ENCODE peak calls at places on chromosomes 16 and 17, in nine cellular contexts. A is HCT116, Z is PC-3, K is PC-9, N is hepatocyte, T is SK-N-SH, Q is OCI-LY7, F is GM23248, D is MM.1S. S is an unnamed sample.

GRCh38 chr17:55735784-55736405 is 13.2 kb upstream of the TMEM100 start:
- DNase-seq in A (peak; percentile 49), Z (peak; percentile 66), K (peak; percentile 8), N (peak; percentile 78), T (peak; percentile 52), Q (peak; percentile 65), F (peak; percentile 82), D (peak; percentile 57), S (peak; percentile 79)

GRCh38 chr16:57556941-57557541 is 14.6 kb downstream of the ADGRG5 start:
- DNase-seq in A (no peak), Z (no peak), K (no peak), N (no peak), T (no peak), Q (no peak), F (no peak), D (no peak), S (no peak)

GRCh38 chr16:28879841-28880588 is 1.7 kb downstream of the ATP2A1 start:
- DNase-seq in A (peak; percentile 61), Z (peak; percentile 82), K (peak; percentile 84), N (peak; percentile 95), T (peak; percentile 99), Q (peak; percentile 93), F (peak; percentile 94), D (peak; percentile 88), S (peak; percentile 96)

GRCh38 chr16:4936181-4936990 is 562 bp downstream of the PPL start:
- DNase-seq in A (no peak), Z (peak; percentile 25), K (peak; percentile 82), N (peak; percentile 88), T (peak; percentile 75), Q (no peak), F (peak; percentile 44), D (no peak), S (no peak)

GRCh38 chr16:69861276-69862030 is 89.7 kb upstream of the CLEC18A start:
- DNase-seq in A (no peak), Z (no peak), K (no peak), N (peak; percentile 57), T (no peak), Q (no peak), F (peak; percentile 68), D (no peak), S (no peak)

GRCh38 chr16:10338426-10338825 is 47.4 kb upstream of the ATF7IP2 start:
- DNase-seq in A (no peak), Z (no peak), K (no peak), N (peak; percentile 38), T (peak; percentile 46), Q (no peak), F (no peak), D (no peak), S (peak; percentile 88)

GRCh38 chr17:38575781-38576180 is 30.0 kb downstream of the SRCIN1 start:
- DNase-seq in A (no peak), Z (no peak), K (no peak), N (no peak), T (no peak), Q (no peak), F (peak; percentile 49), D (no peak), S (no peak)

GRCh38 chr17:3003401-3004149 is 59.8 kb downstream of the OR1D5 start:
- DNase-seq in A (no peak), Z (no peak), K (no peak), N (no peak), T (no peak), Q (peak; percentile 93), F (no peak), D (no peak), S (peak; percentile 95)

GRCh38 chr17:72219136-72219823 is 98.5 kb downstream of the SOX9 start:
- DNase-seq in A (no peak), Z (no peak), K (no peak), N (peak; percentile 36), T (peak; percentile 67), Q (no peak), F (peak; percentile 17), D (no peak), S (no peak)

GRCh38 chr17:66904760-66905637 is 59.5 kb upstream of the CACNG4 start:
- DNase-seq in A (no peak), Z (peak; percentile 87), K (peak; percentile 35), N (peak; percentile 53), T (peak; percentile 81), Q (no peak), F (peak; percentile 43), D (no peak), S (no peak)

GRCh38 chr16:78444-79145 is 570 bp downstream of the MPG start:
- DNase-seq in A (no peak), Z (peak; percentile 32), K (no peak), N (peak; percentile 67), T (no peak), Q (peak; percentile 36), F (peak; percentile 85), D (peak; percentile 26), S (peak; percentile 56)

GRCh38 chr17:74008196-74008595 is 195.3 kb upstream of the RPL38 start:
- DNase-seq in A (peak; percentile 16), Z (peak; percentile 36), K (no peak), N (peak; percentile 36), T (peak; percentile 75), Q (peak; percentile 40), F (peak; percentile 11), D (no peak), S (peak; percentile 71)

GRCh38 chr16:495127-495748 is 32.3 kb upstream of the CAPN15 start:
- DNase-seq in A (no peak), Z (peak; percentile 45), K (peak; percentile 47), N (peak; percentile 54), T (peak; percentile 69), Q (peak; percentile 24), F (peak; percentile 58), D (no peak), S (peak; percentile 72)

DNA sequence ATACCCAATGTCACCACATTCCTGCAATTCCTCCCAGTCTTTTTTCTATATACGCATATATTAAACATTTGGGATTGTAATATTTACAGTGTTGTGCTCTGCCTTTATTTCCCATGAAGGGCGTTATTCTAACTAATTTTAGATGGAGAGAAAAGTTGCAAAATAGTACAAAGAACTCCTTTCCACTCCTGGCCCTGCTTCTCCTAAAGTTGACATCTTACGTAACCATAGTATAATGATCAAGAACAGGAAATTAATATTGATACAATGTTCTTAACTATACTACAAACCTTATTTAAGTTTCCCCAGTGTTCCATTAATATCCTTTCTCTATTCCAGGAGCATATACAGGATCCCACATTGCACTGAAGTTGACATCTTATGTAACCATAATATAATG is 46.3 kb downstream of the TK2 start:
- DNase-seq in A (no peak), Z (no peak), K (no peak), N (no peak), T (no peak), Q (no peak), F (no peak), D (no peak), S (no peak)
- H3K9me2 ChIP-seq in A (no peaks in the 10 kb centered on the region), Z (no peaks in the 10 kb centered on the region), K (no peaks in the 10 kb centered on the region), N (no peaks in the 10 kb centered on the region), T (no peaks in the 10 kb centered on the region), Q (no peaks in the 10 kb centered on the region), F (no peaks in the 10 kb centered on the region), D (no peaks in the 10 kb centered on the region), S (no peaks in the 10 kb centered on the region)

DNA sequence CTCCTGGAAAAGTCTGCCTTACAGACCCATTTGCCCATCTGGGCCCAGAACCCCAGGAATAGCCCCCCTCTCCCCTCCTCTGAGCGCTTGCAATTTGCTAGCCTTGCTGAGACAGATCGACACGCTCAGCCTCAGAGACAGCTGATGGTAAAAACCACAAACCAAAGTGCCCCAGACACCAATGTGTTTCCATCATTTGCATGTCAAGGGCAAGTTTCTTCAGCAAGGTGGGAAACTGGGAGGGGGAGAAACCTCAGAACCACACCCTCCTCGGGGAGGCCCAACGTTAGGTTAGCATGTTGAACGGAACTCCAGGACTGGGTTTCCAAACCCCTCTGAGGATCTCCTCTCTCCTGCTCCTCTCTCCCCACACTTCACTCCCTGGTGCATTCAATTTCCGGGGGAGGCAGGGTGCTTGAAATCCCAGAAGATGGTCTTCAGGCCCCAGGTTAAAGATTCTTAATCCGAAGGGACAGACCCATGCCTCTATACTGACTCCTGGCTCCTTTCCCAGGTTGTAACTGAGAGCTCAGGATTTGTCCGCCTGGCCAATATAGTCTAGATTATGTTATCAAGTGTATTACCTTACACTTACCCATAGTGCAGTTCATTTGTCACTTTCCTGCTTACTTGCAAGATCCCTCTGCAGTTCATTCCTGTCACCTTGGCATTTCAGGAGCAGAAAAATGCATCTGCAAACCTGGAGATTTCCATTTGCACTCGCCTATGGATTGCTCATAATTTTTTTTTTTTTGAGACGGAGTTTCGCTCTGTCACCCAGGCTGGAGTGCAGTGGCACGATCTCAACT is 1.3 kb upstream of the CUEDC1 start:
- DNase-seq in A (no peak), Z (no peak), K (no peak), N (no peak), T (peak; percentile 27), Q (peak; percentile 54), F (no peak), D (peak; percentile 80), S (peak; percentile 79)
- H3K4me3 ChIP-seq in A (peak overlapping the region; percentile 69), Z (peak overlapping the region; percentile 86), K (no peak overlapping the region), N (no peak overlapping the region), T (peak overlapping the region; percentile 92), Q (peak overlapping the region; percentile 32), F (peak overlapping the region; percentile 72), D (no peak overlapping the region), S (peak overlapping the region; percentile 66)

GRCh38 chr16:24022797-24023196 is 187.0 kb downstream of the PRKCB start:
- DNase-seq in A (no peak), Z (no peak), K (no peak), N (no peak), T (no peak), Q (no peak), F (no peak), D (no peak), S (no peak)
- H3K79me2 ChIP-seq in A (no peaks in the 10 kb centered on the region), Z (no peaks in the 10 kb centered on the region), K (no peaks in the 10 kb centered on the region), N (no peaks in the 10 kb centered on the region), T (no peaks in the 10 kb centered on the region), Q (no peaks in the 10 kb centered on the region), F (no peaks in the 10 kb centered on the region), D (no peaks in the 10 kb centered on the region), S (no peaks in the 10 kb centered on the region)

GRCh38 chr16:53285236-53285635 is 149.0 kb upstream of the RBL2 start:
- DNase-seq in A (no peak), Z (no peak), K (no peak), N (no peak), T (no peak), Q (no peak), F (no peak), D (no peak), S (no peak)

GRCh38 chr16:53291757-53292392 is 142.4 kb upstream of the RBL2 start:
- DNase-seq in A (no peak), Z (peak; percentile 82), K (no peak), N (no peak), T (no peak), Q (no peak), F (peak; percentile 72), D (no peak), S (no peak)

GRCh38 chr16:53290520-53290919 is 143.8 kb upstream of the RBL2 start:
- DNase-seq in A (no peak), Z (no peak), K (no peak), N (no peak), T (no peak), Q (no peak), F (no peak), D (no peak), S (no peak)
- H3K9me2 ChIP-seq in A (no peaks in the 10 kb centered on the region), Z (no peaks in the 10 kb centered on the region), K (no peaks in the 10 kb centered on the region), N (no peaks in the 10 kb centered on the region), T (no peaks in the 10 kb centered on the region), Q (no peaks in the 10 kb centered on the region), F (no peaks in the 10 kb centered on the region), D (no peaks in the 10 kb centered on the region), S (no peaks in the 10 kb centered on the region)

S was measured in Karpas-422.